ENCODE peak calls at places on chromosomes 12 and 14, in six cellular contexts. S, C, V, K, P and A are unnamed samples.

GRCh38 chr12:44287545-44287944 is 451.7 kb downstream of the TMEM117 start:
- DNase-seq in S (no peak), C (no peak), V (no peak), K (no peak), P (no peak), A (no peak)

GRCh38 chr12:33486058-33486457 is 46.4 kb upstream of the SYT10 start:
- DNase-seq in S (no peak), C (no peak), V (no peak), K (no peak), P (no peak), A (no peak)

GRCh38 chr14:37545174-37545573 is 49.9 kb downstream of the FOXA1 start:
- DNase-seq in S (no peak), C (no peak), V (no peak), K (no peak), P (no peak), A (no peak)

GRCh38 chr12:94267907-94268575 is 119.7 kb downstream of the PLXNC1 start:
- DNase-seq in S (no peak), C (no peak), V (no peak), K (no peak), P (no peak), A (no peak)

GRCh38 chr14:87076146-87076545 is 916.8 kb downstream of the GALC start:
- DNase-seq in S (no peak), C (no peak), V (no peak), K (no peak), P (no peak), A (no peak)

GRCh38 chr14:30257946-30258661 is 300.9 kb upstream of the G2E3 start:
- DNase-seq in S (no peak), C (no peak), V (no peak), K (no peak), P (no peak), A (no peak)

GRCh38 chr12:124828264-124829007 is 35.2 kb downstream of the SCARB1 start:
- DNase-seq in S (no peak), C (no peak), V (no peak), K (peak; percentile 76), P (no peak), A (peak; percentile 49)

GRCh38 chr14:20781805-20782204 is 737 bp downstream of the RNASE6 start:
- DNase-seq in S (no peak), C (no peak), V (no peak), K (no peak), P (no peak), A (no peak)

GRCh38 chr12:63982787-63983186 is 138.3 kb downstream of the SRGAP1 start:
- DNase-seq in S (no peak), C (no peak), V (no peak), K (no peak), P (no peak), A (no peak)

GRCh38 chr12:1218369-1218768 is 227.3 kb downstream of the ERC1 start:
- DNase-seq in S (no peak), C (no peak), V (no peak), K (no peak), P (no peak), A (no peak)

GRCh38 chr12:58500399-58500798 is 419.9 kb downstream of the LRIG3 start:
- DNase-seq in S (no peak), C (no peak), V (no peak), K (no peak), P (no peak), A (no peak)

GRCh38 chr14:77133718-77134338 is 7.8 kb downstream of the ZDHHC22 start:
- DNase-seq in S (peak; percentile 59), C (no peak), V (no peak), K (peak; percentile 63), P (peak; percentile 64), A (no peak)

GRCh38 chr14:104026024-104026423 is 59.5 kb upstream of the ASPG start:
- DNase-seq in S (no peak), C (no peak), V (no peak), K (no peak), P (no peak), A (no peak)

GRCh38 chr12:7131502-7131866 is 1.3 kb downstream of the CLSTN3 start:
- DNase-seq in S (no peak), C (no peak), V (no peak), K (no peak), P (no peak), A (no peak)

GRCh38 chr14:99593971-99594841 is 9.8 kb downstream of the CCDC85C start:
- DNase-seq in S (no peak), C (no peak), V (no peak), K (no peak), P (no peak), A (no peak)

GRCh38 chr12:2129076-2129475 is 76.3 kb downstream of the CACNA1C start:
- DNase-seq in S (peak; percentile 23), C (no peak), V (no peak), K (no peak), P (no peak), A (peak; percentile 66)

GRCh38 chr14:102035914-102036313 is 50.9 kb downstream of the HSP90AA1 start:
- DNase-seq in S (no peak), C (no peak), V (no peak), K (no peak), P (no peak), A (no peak)

GRCh38 chr14:31930493-31931225 is 146.4 kb upstream of the ARHGAP5 start:
- DNase-seq in S (no peak), C (no peak), V (no peak), K (no peak), P (no peak), A (peak; percentile 60)

GRCh38 chr12:103774977-103775560 is 66.0 kb downstream of the NT5DC3 start:
- DNase-seq in S (no peak), C (no peak), V (no peak), K (peak; percentile 29), P (no peak), A (no peak)

GRCh38 chr12:89280833-89281533 is 71.3 kb downstream of the DUSP6 start:
- DNase-seq in S (no peak), C (no peak), V (no peak), K (no peak), P (no peak), A (no peak)

GRCh38 chr12:10722905-10723866 is at the start of gene YBX3:
- DNase-seq in S (peak; percentile 94), C (peak; percentile 47), V (peak; percentile 74), K (peak; percentile 90), P (peak; percentile 95), A (no peak)

GRCh38 chr14:60310086-60310684 is 61.2 kb downstream of the PPM1A start:
- DNase-seq in S (no peak), C (no peak), V (no peak), K (no peak), P (no peak), A (no peak)

GRCh38 chr12:129847063-129847462 is 56.8 kb downstream of the TMEM132D start:
- DNase-seq in S (no peak), C (no peak), V (no peak), K (no peak), P (no peak), A (no peak)

GRCh38 chr14:100472094-100472455 is 115.1 kb downstream of the BEGAIN start:
- DNase-seq in S (no peak), C (no peak), V (no peak), K (no peak), P (no peak), A (no peak)

GRCh38 chr12:64603183-64603841 is 7.0 kb upstream of the RASSF3 start:
- DNase-seq in S (no peak), C (no peak), V (no peak), K (no peak), P (no peak), A (no peak)

GRCh38 chr14:94933411-94933964 is 163.6 kb upstream of the GSC start:
- DNase-seq in S (no peak), C (no peak), V (no peak), K (no peak), P (no peak), A (no peak)

GRCh38 chr14:94936901-94937321 is 167.0 kb upstream of the GSC start:
- DNase-seq in S (peak; percentile 74), C (no peak), V (peak; percentile 27), K (peak; percentile 70), P (peak; percentile 66), A (no peak)

GRCh38 chr14:94935901-94936300 is 166.0 kb upstream of the GSC start:
- DNase-seq in S (no peak), C (no peak), V (no peak), K (no peak), P (no peak), A (no peak)

GRCh38 chr14:94938016-94938415 is 168.1 kb upstream of the GSC start:
- DNase-seq in S (no peak), C (no peak), V (no peak), K (no peak), P (no peak), A (no peak)

GRCh38 chr14:94936411-94936892 is 166.5 kb upstream of the GSC start:
- DNase-seq in S (peak; percentile 86), C (peak; percentile 19), V (peak; percentile 95), K (peak; percentile 79), P (peak; percentile 78), A (no peak)
- H3K27ac ChIP-seq in S (peak overlapping the region; percentile 76), C (no peak overlapping the region), V (peak overlapping the region; percentile 75), K (peak overlapping the region; percentile 77), P (peak overlapping the region; percentile 50), A (no peak overlapping the region)

DNA sequence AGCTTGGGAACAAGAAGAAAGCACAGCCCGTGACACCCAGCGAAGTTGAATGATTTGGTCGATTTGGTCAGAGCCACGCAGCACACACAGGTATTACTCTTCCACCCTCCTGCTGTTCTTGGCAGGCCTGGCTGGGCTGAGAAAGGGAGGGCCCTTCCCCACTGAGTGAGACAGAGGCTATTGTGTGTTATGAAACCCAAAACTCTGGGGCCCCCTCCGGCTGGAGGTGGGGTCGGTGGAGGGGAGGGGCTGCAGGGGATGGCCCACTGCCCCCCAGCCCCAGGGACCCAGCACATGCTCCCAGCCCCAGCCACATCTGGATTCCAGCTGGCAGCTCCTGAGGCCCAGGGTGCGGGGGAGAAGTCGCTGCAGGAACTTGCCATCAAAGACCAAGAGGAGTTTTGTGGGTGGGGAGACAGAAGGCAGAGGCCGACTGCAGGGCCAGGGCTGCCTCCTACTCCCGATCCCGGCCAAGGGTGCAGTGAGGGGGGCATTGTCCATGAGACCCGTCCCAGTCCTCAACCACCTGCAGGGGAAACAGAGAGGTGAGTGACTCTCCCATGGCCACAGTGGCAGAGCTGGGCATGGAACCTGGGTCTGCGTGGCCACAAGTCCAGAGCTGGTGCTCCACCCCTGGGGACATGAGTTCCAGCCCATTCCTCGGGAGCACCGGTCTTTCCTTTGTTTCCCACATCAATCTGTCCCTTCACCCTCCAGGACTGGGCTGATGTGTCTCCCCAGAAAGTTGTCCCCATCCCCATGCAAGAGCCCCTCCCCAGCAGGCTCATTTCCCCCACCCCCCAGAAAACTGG is 8.7 kb downstream of the TMEM119 start:
- DNase-seq in S (no peak), C (no peak), V (no peak), K (peak; percentile 28), P (no peak), A (no peak)
- H3K27ac ChIP-seq in S (no peak overlapping the region), C (no peak overlapping the region), V (no peak overlapping the region), K (no peak overlapping the region), P (no peak overlapping the region), A (no peak overlapping the region)

GRCh38 chr12:26803552-26803951 is 29.4 kb downstream of the ITPR2 start:
- DNase-seq in S (no peak), C (no peak), V (no peak), K (no peak), P (no peak), A (no peak)
- H3K27ac ChIP-seq in S (no peak overlapping the region), C (no peak overlapping the region), V (no peak overlapping the region), K (peak overlapping the region; percentile 30), P (no peak overlapping the region), A (peak overlapping the region; percentile 36)

DNA sequence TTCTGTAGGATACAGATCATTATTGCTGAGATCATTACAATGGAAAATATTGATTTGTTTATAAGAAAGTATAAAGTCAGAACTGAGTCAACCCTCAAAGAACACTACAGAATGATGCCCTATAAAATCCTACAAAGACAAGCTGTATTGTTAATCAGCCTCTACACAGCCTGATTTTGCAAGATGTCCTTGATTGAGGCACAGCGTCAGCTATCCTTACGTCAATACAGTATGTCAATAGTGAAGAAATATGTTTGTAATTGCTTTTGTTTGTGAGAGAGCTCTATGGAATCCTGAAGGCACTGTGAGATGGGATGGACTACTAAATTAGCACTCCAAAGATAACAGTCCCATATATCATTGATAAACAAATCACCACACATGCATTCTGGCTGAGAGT is 70.8 kb downstream of the RASSF9 start:
- DNase-seq in S (no peak), C (no peak), V (no peak), K (no peak), P (no peak), A (no peak)
- H3K27ac ChIP-seq in S (no peak overlapping the region), C (no peak overlapping the region), V (no peak overlapping the region), K (no peak overlapping the region), P (no peak overlapping the region), A (no peak overlapping the region)